ENCODE peak calls at places on chromosomes 2 and 18, in six cellular contexts. K, A, D, S, Y and N are unnamed samples.

GRCh38 chr2:143730950-143731254 is 601.7 kb downstream of the ARHGAP15 start:
- DNase-seq in K (no peak), A (no peak), D (no peak), S (no peak), Y (no peak), N (no peak)

GRCh38 chr2:16972276-16972675 is 306.6 kb upstream of the CYRIA start:
- DNase-seq in K (no peak), A (no peak), D (no peak), S (no peak), Y (no peak), N (no peak)

GRCh38 chr2:71897145-71897495 is 250.5 kb downstream of the CYP26B1 start:
- DNase-seq in K (no peak), A (no peak), D (no peak), S (no peak), Y (peak), N (peak)

GRCh38 chr2:40160730-40161129 is 291.2 kb downstream of the SLC8A1 start:
- DNase-seq in K (no peak), A (no peak), D (no peak), S (no peak), Y (no peak), N (peak)

GRCh38 chr2:68330691-68331090 is 10.9 kb upstream of the CNRIP1 start:
- DNase-seq in K (no peak), A (no peak), D (no peak), S (peak), Y (no peak), N (no peak)

GRCh38 chr2:43075054-43075593 is 151.3 kb downstream of the ZFP36L2 start:
- DNase-seq in K (peak), A (peak), D (peak), S (no peak), Y (no peak), N (no peak)

GRCh38 chr18:75638223-75638596 is 210.7 kb upstream of the SMIM21 start:
- DNase-seq in K (no peak), A (no peak), D (no peak), S (no peak), Y (no peak), N (peak)

GRCh38 chr2:163210430-163210918 is 371.9 kb upstream of the KCNH7 start:
- DNase-seq in K (no peak), A (no peak), D (no peak), S (no peak), Y (no peak), N (no peak)

GRCh38 chr2:218448934-218449333 is 30.0 kb downstream of the VIL1 start:
- DNase-seq in K (peak), A (no peak), D (no peak), S (peak), Y (no peak), N (no peak)

GRCh38 chr2:101190753-101191516 is 39.8 kb upstream of the TBC1D8 start:
- DNase-seq in K (no peak), A (no peak), D (no peak), S (no peak), Y (peak), N (no peak)

GRCh38 chr2:217875556-217876252 is 127.1 kb downstream of the TNS1 start:
- DNase-seq in K (no peak), A (no peak), D (no peak), S (no peak), Y (no peak), N (no peak)

GRCh38 chr2:173858297-173858731 is 106.9 kb downstream of the SP3 start:
- DNase-seq in K (no peak), A (no peak), D (no peak), S (no peak), Y (no peak), N (no peak)

GRCh38 chr2:204116154-204116792 is 179.7 kb downstream of the ICOS start:
- DNase-seq in K (no peak), A (no peak), D (no peak), S (no peak), Y (no peak), N (no peak)

GRCh38 chr2:190927257-190927656 is 46.6 kb downstream of the GLS start:
- DNase-seq in K (no peak), A (no peak), D (no peak), S (no peak), Y (no peak), N (no peak)

GRCh38 chr2:45031028-45031427 is 21.8 kb upstream of the SIX2 start:
- DNase-seq in K (no peak), A (no peak), D (no peak), S (no peak), Y (no peak), N (no peak)

GRCh38 chr2:134193006-134193405 is 60.9 kb upstream of the MGAT5 start:
- DNase-seq in K (no peak), A (no peak), D (no peak), S (no peak), Y (no peak), N (no peak)

DNA sequence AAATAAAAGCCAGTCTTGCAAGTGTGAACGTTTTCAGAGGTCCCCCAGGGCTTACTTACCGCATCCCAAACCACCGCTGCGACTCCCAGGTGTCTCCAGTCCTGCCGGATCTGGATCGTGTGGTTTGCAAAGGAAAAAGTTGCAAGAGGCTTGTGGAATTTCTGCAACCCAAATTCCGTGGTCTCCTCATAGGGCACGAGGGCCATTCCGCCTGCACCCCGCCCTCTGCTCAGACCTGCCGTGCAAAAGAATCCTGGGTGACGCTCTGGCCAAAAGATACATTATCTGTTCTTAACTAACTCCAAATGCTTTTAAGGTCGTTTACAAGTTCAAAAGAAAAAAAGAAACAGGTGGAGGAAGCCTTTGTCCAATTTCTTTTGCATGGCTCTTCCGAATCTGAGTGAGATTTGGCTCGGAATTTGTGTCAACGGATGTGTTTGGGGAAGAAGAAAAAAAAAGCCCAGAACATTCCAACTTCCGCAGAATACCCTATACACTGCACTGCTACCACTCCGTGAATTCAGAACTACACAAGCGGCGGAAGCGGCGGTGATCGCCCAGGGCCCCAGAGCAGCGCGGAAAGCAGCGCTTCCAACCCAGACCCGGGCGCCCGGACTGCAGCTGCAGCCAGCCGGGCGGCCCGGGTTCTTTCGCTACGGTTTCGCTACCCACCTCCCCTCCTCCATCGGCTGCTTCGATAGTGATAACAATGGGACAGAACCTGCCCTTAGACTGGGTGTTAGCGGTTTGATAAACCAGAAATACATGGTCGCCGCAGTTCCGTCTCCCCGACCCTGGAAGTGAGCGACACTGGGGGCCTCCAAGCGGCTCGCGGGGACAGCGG is 802 bp downstream of the METTL21A start:
- DNase-seq in K (peak), A (peak), D (peak), S (peak), Y (peak), N (no peak)
- TF ChIP-seq EP300 in K (no peak), A (no peak), D (no peak), S (no peak), Y (no peak), N (no peak)

GRCh38 chr2:227817940-227818568 is 4.4 kb downstream of the CCL20 start:
- DNase-seq in K (peak), A (peak), D (peak), S (peak), Y (peak), N (no peak)
- TF ChIP-seq POLR2AphosphoS5 in K (peak), A (peak), D (peak), S (no peak), Y (peak), N (peak)

DNA sequence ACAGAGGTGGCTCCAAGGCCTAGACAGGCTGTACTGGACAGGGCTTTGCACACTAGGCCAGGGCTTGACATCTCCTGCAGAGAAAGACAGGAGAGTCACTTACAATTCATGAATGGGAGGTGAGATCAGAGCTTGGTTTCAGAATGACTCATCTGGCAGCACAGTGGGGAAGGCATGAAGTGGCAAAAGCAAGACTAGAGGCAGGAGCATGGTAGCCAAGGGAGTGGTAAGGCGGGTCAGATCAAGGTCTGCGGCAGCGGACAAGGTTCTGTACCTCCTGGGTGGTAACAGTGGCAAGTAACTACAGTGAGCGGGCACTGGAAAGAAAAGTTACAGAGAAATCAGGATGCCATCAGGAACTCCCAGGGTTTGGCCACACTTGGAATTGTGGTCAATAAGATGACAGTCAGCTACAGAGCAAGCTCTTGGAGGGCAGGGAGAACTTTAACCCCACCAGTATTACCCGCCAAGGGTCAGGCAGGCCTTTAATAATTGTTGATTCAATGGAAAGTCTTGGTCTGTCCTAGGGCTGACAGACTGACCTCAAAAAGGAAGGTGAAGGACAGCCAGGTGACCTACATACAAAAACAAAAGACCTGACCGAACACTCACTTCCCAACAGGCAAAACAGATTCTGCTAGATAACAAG is 5.7 kb downstream of the MCFD2 start:
- DNase-seq in K (peak), A (no peak), D (peak), S (no peak), Y (peak), N (no peak)
- TF ChIP-seq EP300 in K (no peak), A (no peak), D (no peak), S (no peak), Y (no peak), N (no peak)

DNA sequence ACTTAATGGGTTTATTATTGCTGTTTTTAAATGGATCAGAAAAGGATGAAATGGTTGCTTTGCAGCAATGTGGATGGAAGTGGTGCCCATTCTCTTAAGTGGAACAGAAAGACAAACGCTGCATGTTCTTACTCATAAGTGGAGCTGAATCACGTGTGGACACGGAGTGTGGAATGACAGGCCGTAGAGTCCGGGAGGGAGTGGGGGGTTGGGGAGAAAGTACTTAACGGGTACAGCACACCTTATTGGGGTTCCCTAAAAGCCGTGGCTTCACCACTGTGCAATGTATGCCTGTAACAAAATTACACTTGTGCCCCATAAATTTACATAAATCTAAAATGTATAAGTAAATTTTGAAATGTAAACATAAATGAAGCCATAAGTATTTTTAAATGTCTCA is 64.0 kb upstream of the CTDP1 start:
- DNase-seq in K (no peak), A (no peak), D (no peak), S (no peak), Y (no peak), N (no peak)
- TF ChIP-seq POLR2AphosphoS5 in K (no peak), A (no peak), D (no peak), S (no peak), Y (no peak), N (no peak)

GRCh38 chr18:73735836-73736235 is 411.8 kb downstream of the FBXO15 start:
- DNase-seq in K (no peak), A (no peak), D (no peak), S (no peak), Y (no peak), N (no peak)

GRCh38 chr18:73733376-73733775 is 414.3 kb downstream of the FBXO15 start:
- DNase-seq in K (no peak), A (no peak), D (no peak), S (no peak), Y (no peak), N (no peak)

GRCh38 chr18:73728657-73729056 is 419.0 kb downstream of the FBXO15 start:
- DNase-seq in K (no peak), A (no peak), D (no peak), S (no peak), Y (no peak), N (no peak)

GRCh38 chr18:73737990-73738389 is 409.6 kb downstream of the FBXO15 start:
- DNase-seq in K (no peak), A (no peak), D (no peak), S (no peak), Y (no peak), N (no peak)

DNA sequence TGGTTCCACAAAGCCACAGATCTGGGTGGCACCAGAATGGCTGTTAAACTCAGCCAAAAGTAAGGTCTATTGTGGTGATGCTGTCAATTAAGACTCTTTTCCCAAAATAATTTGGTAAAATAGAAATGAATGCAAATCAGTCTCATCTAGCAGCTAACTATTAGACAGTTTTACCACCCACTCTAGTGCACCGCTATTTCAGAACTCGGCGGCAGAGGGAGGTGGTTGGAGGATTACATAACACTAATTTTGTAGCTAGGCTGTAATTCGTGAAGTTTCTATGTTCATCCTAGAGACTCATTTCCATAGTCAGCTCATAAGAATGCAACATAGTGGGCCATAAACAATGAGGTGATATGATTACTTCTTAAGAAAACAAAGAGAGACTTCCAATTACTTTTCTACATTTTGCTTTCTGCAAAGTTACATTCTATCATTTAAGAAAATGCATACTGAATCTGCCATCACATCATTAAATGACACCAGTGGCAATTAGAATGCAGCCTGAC is 413.8 kb downstream of the FBXO15 start:
- DNase-seq in K (no peak), A (no peak), D (no peak), S (no peak), Y (no peak), N (no peak)
- TF ChIP-seq EP300 in K (no peak), A (no peak), D (no peak), S (no peak), Y (no peak), N (no peak)

GRCh38 chr2:158140201-158140600 is 38.5 kb downstream of the UPP2 start:
- DNase-seq in K (no peak), A (no peak), D (no peak), S (no peak), Y (no peak), N (no peak)
- TF ChIP-seq POLR2AphosphoS5 in K (no peak), A (no peak), D (no peak), S (no peak), Y (no peak), N (no peak)